ENCODE peak calls at places on chromosome 22, in nine cellular contexts. Q is suprapubic skin; M is RWPE2; B is CD8-positive, alpha-beta T cell; O is adrenal gland; T is cardiac muscle cell; V is iPS DF 6.9; S is effector memory CD4-positive, alpha-beta T cell; P is GM12878. G is an unnamed sample. For H3K9me3, the result is how much of the 10 kb centered on the place peaks cover.

GRCh38 chr22:19970031-19970478 is 28.4 kb upstream of the TXNRD2 start:
- DNase-seq in B (no peak), M (no peak), O (peak), T (no peak), Q (no peak), V (no peak), P (no peak), S (no peak), G (no peak)

GRCh38 chr22:46126853-46127385 is 23.4 kb upstream of the PPARA start:
- DNase-seq in V (no peak), O (no peak), P (no peak), Q (no peak), M (no peak), S (no peak), B (no peak), T (no peak), G (no peak)

GRCh38 chr22:38032681-38033521 is 24.3 kb upstream of the PICK1 start:
- DNase-seq in P (no peak), O (no peak), T (no peak), S (no peak), B (no peak), Q (no peak), M (no peak), V (no peak), G (no peak)

GRCh38 chr22:37986371-37986770 is 2.0 kb upstream of the SOX10 start:
- DNase-seq in O (no peak), B (no peak), V (no peak), M (no peak), T (no peak), S (no peak), P (no peak), Q (no peak), G (no peak)

GRCh38 chr22:42203609-42204008 is 66.8 kb downstream of the TCF20 start:
- DNase-seq in M (no peak), O (no peak), P (no peak), B (no peak), T (no peak), S (no peak), Q (no peak), V (no peak), G (no peak)

GRCh38 chr22:40156001-40156516 is 21.7 kb upstream of the TNRC6B start:
- DNase-seq in S (no peak), Q (no peak), P (no peak), O (no peak), B (no peak), M (peak), V (no peak), T (peak), G (no peak)

GRCh38 chr22:30205281-30206115 is 41.1 kb downstream of the LIF start:
- DNase-seq in Q (peak), S (no peak), O (no peak), B (no peak), M (no peak), T (no peak), V (no peak), P (no peak), G (no peak)

GRCh38 chr22:22406445-22406844 is 102.1 kb downstream of the ZNF280B start:
- DNase-seq in B (no peak), M (no peak), P (no peak), V (no peak), S (no peak), Q (no peak), O (no peak), T (no peak), G (no peak)

GRCh38 chr22:44574057-44574456 is 76.0 kb upstream of the RTL6 start:
- DNase-seq in V (no peak), T (no peak), B (no peak), M (peak), P (no peak), S (no peak), Q (peak), O (peak), G (no peak)

GRCh38 chr22:30305906-30306628 is 16.8 kb upstream of the CASTOR1 start:
- DNase-seq in P (no peak), M (no peak), T (no peak), O (no peak), S (no peak), V (no peak), B (no peak), Q (no peak), G (peak)

DNA sequence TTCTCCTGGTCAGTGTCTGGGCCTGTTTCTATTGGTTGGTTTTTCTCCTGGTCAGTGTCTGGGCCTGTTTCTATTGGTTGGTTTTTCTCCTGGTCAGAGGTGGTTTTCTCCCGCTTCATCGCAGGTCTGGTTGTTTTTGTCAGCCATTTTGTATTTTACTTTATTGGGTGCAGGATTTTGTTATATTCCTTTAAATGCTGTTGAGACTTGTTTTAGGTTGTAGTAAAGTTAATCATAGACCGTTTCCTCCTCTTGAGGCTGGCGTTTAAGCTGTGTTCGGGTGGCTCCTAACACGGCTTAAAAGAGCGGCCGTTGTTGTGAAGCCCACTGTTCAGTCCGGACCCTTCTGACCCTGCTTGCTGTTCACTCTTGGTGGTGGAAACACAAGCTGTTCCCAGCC is 26.2 kb downstream of the ZBED4 start:
- DNase-seq in B (no peak), O (no peak), Q (no peak), M (no peak), P (no peak), V (no peak), T (no peak), S (no peak), G (no peak)
- H3K4me3 ChIP-seq in B (no peak), O (no peak), Q (no peak), M (no peak), P (peak), V (no peak), T (no peak), S (no peak), G (no peak)

GRCh38 chr22:47625531-47626427 is 863.3 kb downstream of the TBC1D22A start:
- DNase-seq in V (no peak), P (no peak), M (no peak), Q (no peak), T (no peak), B (no peak), S (no peak), O (no peak), G (no peak)

GRCh38 chr22:47627561-47628253 is 865.3 kb downstream of the TBC1D22A start:
- DNase-seq in S (no peak), M (no peak), B (no peak), O (no peak), V (no peak), Q (no peak), P (no peak), T (no peak), G (no peak)

GRCh38 chr22:47628477-47629272 is 866.2 kb downstream of the TBC1D22A start:
- DNase-seq in Q (no peak), V (no peak), M (no peak), S (no peak), T (no peak), B (peak), P (no peak), O (no peak), G (no peak)

GRCh38 chr22:47625013-47625385 is 862.5 kb downstream of the TBC1D22A start:
- DNase-seq in P (no peak), O (no peak), V (no peak), T (no peak), B (peak), M (no peak), Q (no peak), S (no peak), G (no peak)

DNA sequence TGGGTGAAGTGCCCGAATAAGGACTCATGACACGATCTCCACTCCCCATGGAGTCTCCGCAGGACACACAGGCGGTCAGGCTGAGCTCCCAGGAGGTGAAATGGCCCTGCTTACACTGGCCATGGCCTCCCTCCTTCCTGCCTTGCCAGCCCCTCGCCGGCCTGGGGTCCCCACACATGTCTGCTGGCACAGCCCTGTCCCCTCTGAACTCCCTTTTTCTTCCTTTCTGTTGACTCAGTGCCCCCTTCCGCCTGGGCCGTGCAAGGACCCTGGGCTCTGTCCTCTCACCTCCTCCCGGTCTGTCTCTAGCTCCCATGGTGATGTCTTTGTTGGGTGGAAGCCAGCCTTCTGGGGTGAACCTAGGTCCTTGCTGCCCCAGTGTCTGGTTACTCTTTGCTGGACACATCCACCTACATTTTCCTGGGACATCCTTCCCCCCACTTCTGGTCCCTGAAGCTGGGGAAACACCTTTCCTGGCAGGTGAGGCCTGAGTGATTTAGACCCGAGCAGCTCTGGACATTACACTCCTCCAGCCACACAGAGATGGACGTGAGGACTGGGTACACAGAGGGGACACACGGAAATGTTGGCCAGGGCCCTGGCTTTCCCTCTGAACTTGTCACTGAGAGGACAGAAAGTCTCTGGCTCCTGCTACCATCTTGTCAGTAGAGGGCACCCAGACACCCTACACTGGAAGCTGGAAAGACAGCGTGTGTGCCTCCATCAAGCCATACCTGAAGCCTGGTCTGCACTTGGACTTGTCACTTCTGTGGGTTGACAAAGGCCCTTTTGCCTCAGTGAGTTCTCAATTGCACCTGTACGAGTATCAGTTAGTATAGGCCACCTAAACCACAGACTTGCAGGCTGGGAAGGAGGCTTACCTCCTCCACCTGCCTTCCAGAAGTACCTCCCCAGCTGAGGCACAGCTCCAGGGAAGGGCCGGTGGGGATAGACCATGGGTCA is 864.3 kb downstream of the TBC1D22A start:
- DNase-seq in S (no peak), V (no peak), Q (no peak), T (no peak), P (no peak), O (no peak), B (peak), M (no peak), G (no peak)
- H3K9me3 ChIP-seq in S (under half), V (under half), Q (under half), T (under half), P (under half), O (under half), B (under half), M (under half), G (under half)

GRCh38 chr22:31806751-31807150 is 52.9 kb downstream of the DEPDC5 start:
- DNase-seq in P (no peak), O (no peak), V (no peak), T (no peak), S (no peak), Q (no peak), B (no peak), M (no peak), G (no peak)
- H3K27ac ChIP-seq in P (no peak), O (no peak), V (no peak), T (no peak), S (no peak), Q (no peak), B (no peak), M (no peak), G (no peak)

DNA sequence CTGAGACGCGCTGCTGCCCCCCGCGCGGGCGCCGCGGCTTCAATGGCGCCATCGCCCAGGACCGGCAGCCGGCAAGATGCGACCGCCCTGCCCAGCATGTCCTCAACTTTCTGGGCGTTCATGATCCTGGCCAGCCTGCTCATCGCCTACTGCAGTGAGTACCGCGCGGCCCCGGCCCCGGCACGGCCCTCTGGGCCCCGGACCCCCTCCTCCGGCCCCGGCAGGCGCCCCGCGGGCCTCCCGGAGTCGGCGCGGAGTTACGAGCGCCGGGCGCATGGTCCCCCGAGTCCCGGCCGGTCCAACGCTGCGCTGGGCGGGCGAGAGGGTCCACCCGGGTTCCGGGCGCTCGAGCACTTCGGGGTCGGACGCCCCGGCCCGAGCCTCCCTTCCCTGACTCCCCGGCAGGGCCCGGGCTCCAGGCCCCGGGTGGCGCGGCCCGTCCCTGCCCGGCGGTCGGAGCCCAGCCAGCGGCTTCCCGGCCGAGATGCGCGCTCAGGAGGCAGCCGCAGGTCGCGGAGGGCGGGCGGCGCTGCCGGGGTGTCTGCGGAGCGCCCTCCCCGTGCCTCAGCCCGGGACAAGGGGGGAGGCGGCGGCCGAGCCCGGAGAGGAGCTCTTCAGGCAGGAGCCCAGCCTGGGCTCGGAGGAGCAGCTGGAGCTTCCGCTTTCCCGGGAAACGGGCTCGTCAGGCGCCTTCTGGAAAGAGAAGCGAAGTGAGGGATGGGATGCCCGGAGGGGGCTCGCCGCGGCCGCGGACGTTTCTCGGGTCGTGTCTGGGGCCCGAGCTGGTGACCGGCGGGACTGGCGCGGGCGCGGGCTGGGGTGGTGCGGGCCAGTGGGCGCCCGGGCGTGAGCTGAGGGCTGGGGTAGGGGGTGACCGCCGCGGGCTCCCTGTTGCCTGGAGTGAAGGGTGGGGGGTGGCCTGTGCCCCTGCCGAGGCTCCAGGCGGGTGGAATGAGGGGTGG is 1337.8 kb downstream of the BRD1 start:
- DNase-seq in P (no peak), Q (peak), O (no peak), M (no peak), B (no peak), S (no peak), T (peak), V (no peak), G (no peak)
- H3K4me3 ChIP-seq in P (no peak), Q (peak), O (no peak), M (no peak), B (no peak), S (no peak), T (peak), V (no peak), G (no peak)

DNA sequence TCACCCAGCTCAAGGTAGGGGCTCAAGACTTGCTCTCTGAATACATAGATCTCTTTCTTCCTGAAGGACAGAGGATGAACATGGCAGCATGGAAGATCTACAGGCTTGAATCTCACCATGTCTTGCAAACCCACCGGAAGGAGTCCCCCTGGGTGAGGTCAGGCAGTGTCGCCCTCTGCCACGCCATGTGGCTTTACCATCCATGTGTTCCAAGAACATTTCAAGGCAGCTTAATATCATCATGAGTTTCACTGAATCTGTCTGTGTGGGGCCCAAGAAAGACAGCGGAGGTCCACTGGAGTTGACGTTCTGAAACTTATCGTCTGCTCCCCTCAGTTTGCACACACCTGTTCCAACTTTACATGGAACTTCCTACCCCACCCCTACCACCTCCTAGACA is 1202.6 kb downstream of the TBC1D22A start:
- DNase-seq in T (no peak), Q (no peak), S (no peak), V (no peak), B (no peak), M (no peak), P (no peak), O (no peak), G (no peak)
- H3K9me3 ChIP-seq in T (under half), Q (under half), S (under half), V (under half), B (under half), M (under half), P (under half), O (under half), G (under half)